ENCODE peak calls at places on chromosomes 3 and 15, in six cellular contexts. One of them, this sample, is unnamed.

GRCh38 chr3:66076861-66077495 is 38.3 kb upstream of the MAGI1 start:
- DNase-seq in stomach: no peak
- DNase-seq in aorta: no peak
- DNase-seq in right cardiac atrium: no peak
- DNase-seq in lung: no peak
- DNase-seq in coronary artery: no peak
- DNase-seq in this sample: no peak

GRCh38 chr3:66703501-66703900 is 202.7 kb upstream of the LRIG1 start:
- DNase-seq in stomach: no peak
- DNase-seq in lung: no peak
- DNase-seq in right cardiac atrium: no peak
- DNase-seq in coronary artery: no peak
- DNase-seq in aorta: no peak
- DNase-seq in this sample: no peak

GRCh38 chr15:52241489-52241888 is 50.3 kb upstream of the GNB5 start:
- DNase-seq in right cardiac atrium: no peak
- DNase-seq in aorta: no peak
- DNase-seq in coronary artery: no peak
- DNase-seq in lung: no peak
- DNase-seq in stomach: no peak
- DNase-seq in this sample: no peak

GRCh38 chr15:46460426-46460825 is 825.6 kb downstream of the SQOR start:
- DNase-seq in lung: no peak
- DNase-seq in aorta: no peak
- DNase-seq in stomach: no peak
- DNase-seq in right cardiac atrium: no peak
- DNase-seq in coronary artery: no peak
- DNase-seq in this sample: no peak

GRCh38 chr3:141241248-141242034 is 9.8 kb downstream of the PXYLP1 start:
- DNase-seq in coronary artery: no peak
- DNase-seq in stomach: no peak
- DNase-seq in right cardiac atrium: peak; percentile 85
- DNase-seq in aorta: peak; percentile 88
- DNase-seq in lung: no peak
- DNase-seq in this sample: no peak

GRCh38 chr3:16124636-16125035 is 49.8 kb upstream of the GALNT15 start:
- DNase-seq in aorta: no peak
- DNase-seq in stomach: no peak
- DNase-seq in lung: no peak
- DNase-seq in coronary artery: no peak
- DNase-seq in right cardiac atrium: no peak
- DNase-seq in this sample: no peak

GRCh38 chr15:78429477-78429876 is 8.5 kb upstream of the IREB2 start:
- DNase-seq in right cardiac atrium: no peak
- DNase-seq in stomach: peak; percentile 73
- DNase-seq in aorta: no peak
- DNase-seq in lung: no peak
- DNase-seq in coronary artery: peak; percentile 14
- DNase-seq in this sample: peak; percentile 10

GRCh38 chr15:80031841-80032240 is 27.6 kb upstream of the ZFAND6 start:
- DNase-seq in aorta: no peak
- DNase-seq in right cardiac atrium: no peak
- DNase-seq in lung: no peak
- DNase-seq in stomach: no peak
- DNase-seq in coronary artery: no peak
- DNase-seq in this sample: no peak

GRCh38 chr3:115487972-115488371 is 135.3 kb upstream of the GAP43 start:
- DNase-seq in right cardiac atrium: no peak
- DNase-seq in aorta: no peak
- DNase-seq in coronary artery: no peak
- DNase-seq in stomach: no peak
- DNase-seq in lung: no peak
- DNase-seq in this sample: no peak

GRCh38 chr3:118977671-118978392 is 56.8 kb downstream of the IGSF11 start:
- DNase-seq in stomach: no peak
- DNase-seq in right cardiac atrium: no peak
- DNase-seq in lung: no peak
- DNase-seq in aorta: no peak
- DNase-seq in coronary artery: no peak
- DNase-seq in this sample: no peak

GRCh38 chr3:45986303-45986982 is 9.2 kb downstream of the FYCO1 start:
- DNase-seq in stomach: peak; percentile 86
- DNase-seq in right cardiac atrium: peak; percentile 64
- DNase-seq in lung: peak; percentile 60
- DNase-seq in coronary artery: peak; percentile 87
- DNase-seq in aorta: no peak
- DNase-seq in this sample: no peak

DNA sequence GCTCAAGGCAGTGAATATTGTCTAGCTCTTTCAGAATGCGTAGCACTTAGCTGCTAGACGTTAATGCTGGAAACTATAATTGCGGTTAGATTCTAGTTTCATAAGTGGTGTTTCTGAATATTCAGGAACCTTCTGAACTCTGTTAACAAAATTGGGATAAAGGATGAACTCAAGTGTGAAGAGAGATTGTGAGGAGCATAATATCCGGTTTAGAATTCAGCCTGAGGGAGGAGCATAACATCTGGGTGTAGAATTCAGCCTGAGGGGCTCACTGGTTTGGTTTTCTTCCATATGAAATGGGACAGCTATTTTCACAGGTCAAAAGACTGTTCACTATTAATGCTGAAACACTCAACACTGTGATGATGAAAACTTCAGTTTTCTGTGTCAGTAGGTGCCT is 68.4 kb upstream of the RPL35A start:
- DNase-seq in coronary artery: no peak
- DNase-seq in right cardiac atrium: no peak
- DNase-seq in stomach: no peak
- DNase-seq in lung: no peak
- DNase-seq in aorta: no peak
- DNase-seq in this sample: no peak
- H3K27ac ChIP-seq in coronary artery: no peak overlapping the region
- H3K27ac ChIP-seq in right cardiac atrium: no peak overlapping the region
- H3K27ac ChIP-seq in stomach: no peak overlapping the region
- H3K27ac ChIP-seq in lung: no peak overlapping the region
- H3K27ac ChIP-seq in aorta: no peak overlapping the region
- H3K27ac ChIP-seq in this sample: no peak overlapping the region

DNA sequence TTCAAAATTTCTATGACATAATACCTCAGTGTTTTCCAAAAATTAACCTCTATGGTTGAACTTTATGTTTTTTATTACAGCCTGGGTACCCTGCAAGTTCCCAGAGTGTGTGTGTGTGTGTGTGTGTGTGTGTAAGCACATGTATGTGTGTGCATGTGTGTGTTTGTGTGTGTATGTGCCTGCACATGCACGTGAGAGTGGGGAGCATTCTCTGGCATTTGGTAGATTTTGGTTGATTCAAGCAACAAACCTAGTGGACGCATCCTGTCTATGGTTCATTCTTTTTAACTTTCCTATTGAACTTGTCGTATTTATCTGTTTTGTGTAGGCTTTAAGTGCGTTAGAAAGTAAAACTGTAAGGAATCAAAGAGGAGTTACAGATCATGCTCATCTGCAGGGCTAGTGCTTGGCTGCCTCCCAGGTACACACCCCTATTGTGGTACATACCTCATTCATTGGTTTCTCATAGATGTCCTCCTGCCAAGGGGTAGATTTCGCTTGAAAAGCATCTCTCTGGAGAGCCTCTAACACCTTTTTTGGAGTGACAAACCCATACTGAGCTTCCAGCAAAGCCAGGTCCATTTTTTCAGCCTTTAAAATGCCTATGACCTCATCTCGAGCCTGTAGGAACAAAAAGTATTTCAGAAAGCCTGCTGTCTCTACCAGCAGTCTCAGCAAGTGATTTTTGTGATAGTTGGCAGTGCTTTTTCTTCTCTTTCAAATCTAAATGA is 111.9 kb downstream of the CMSS1 start:
- DNase-seq in right cardiac atrium: peak; percentile 77
- DNase-seq in stomach: no peak
- DNase-seq in aorta: peak; percentile 83
- DNase-seq in coronary artery: no peak
- DNase-seq in lung: no peak
- DNase-seq in this sample: no peak
- H3K4me3 ChIP-seq in right cardiac atrium: no peak overlapping the region
- H3K4me3 ChIP-seq in stomach: no peak overlapping the region
- H3K4me3 ChIP-seq in aorta: no peak overlapping the region
- H3K4me3 ChIP-seq in coronary artery: peak overlapping the region; percentile 15
- H3K4me3 ChIP-seq in lung: no peak overlapping the region
- H3K4me3 ChIP-seq in this sample: no peak overlapping the region

GRCh38 chr3:64214697-64215018 is 10.6 kb downstream of the PRICKLE2 start:
- DNase-seq in lung: no peak
- DNase-seq in stomach: no peak
- DNase-seq in coronary artery: no peak
- DNase-seq in right cardiac atrium: peak; percentile 68
- DNase-seq in aorta: peak; percentile 78
- DNase-seq in this sample: no peak
- H3K27ac ChIP-seq in lung: peak overlapping the region; percentile 28
- H3K27ac ChIP-seq in stomach: peak overlapping the region; percentile 76
- H3K27ac ChIP-seq in coronary artery: peak overlapping the region; percentile 88
- H3K27ac ChIP-seq in right cardiac atrium: peak overlapping the region; percentile 22
- H3K27ac ChIP-seq in aorta: peak overlapping the region; percentile 32
- H3K27ac ChIP-seq in this sample: peak overlapping the region; percentile 66

GRCh38 chr3:62722344-62722743 is 152.9 kb downstream of the CADPS start:
- DNase-seq in lung: no peak
- DNase-seq in coronary artery: no peak
- DNase-seq in right cardiac atrium: no peak
- DNase-seq in stomach: no peak
- DNase-seq in aorta: no peak
- DNase-seq in this sample: no peak

GRCh38 chr3:62727576-62727975 is 147.6 kb downstream of the CADPS start:
- DNase-seq in right cardiac atrium: no peak
- DNase-seq in lung: no peak
- DNase-seq in coronary artery: no peak
- DNase-seq in aorta: no peak
- DNase-seq in stomach: no peak
- DNase-seq in this sample: no peak

GRCh38 chr3:62723636-62724217 is 151.5 kb downstream of the CADPS start:
- DNase-seq in coronary artery: no peak
- DNase-seq in right cardiac atrium: no peak
- DNase-seq in stomach: no peak
- DNase-seq in lung: no peak
- DNase-seq in aorta: no peak
- DNase-seq in this sample: no peak

GRCh38 chr3:62724503-62724902 is 150.7 kb downstream of the CADPS start:
- DNase-seq in aorta: no peak
- DNase-seq in stomach: no peak
- DNase-seq in coronary artery: no peak
- DNase-seq in lung: no peak
- DNase-seq in right cardiac atrium: no peak
- DNase-seq in this sample: no peak

GRCh38 chr3:62723171-62723570 is 152.0 kb downstream of the CADPS start:
- DNase-seq in lung: no peak
- DNase-seq in aorta: no peak
- DNase-seq in right cardiac atrium: no peak
- DNase-seq in coronary artery: no peak
- DNase-seq in stomach: no peak
- DNase-seq in this sample: no peak
- H3K4me3 ChIP-seq in lung: no peak overlapping the region
- H3K4me3 ChIP-seq in aorta: no peak overlapping the region
- H3K4me3 ChIP-seq in right cardiac atrium: no peak overlapping the region
- H3K4me3 ChIP-seq in coronary artery: no peak overlapping the region
- H3K4me3 ChIP-seq in stomach: no peak overlapping the region
- H3K4me3 ChIP-seq in this sample: no peak overlapping the region

DNA sequence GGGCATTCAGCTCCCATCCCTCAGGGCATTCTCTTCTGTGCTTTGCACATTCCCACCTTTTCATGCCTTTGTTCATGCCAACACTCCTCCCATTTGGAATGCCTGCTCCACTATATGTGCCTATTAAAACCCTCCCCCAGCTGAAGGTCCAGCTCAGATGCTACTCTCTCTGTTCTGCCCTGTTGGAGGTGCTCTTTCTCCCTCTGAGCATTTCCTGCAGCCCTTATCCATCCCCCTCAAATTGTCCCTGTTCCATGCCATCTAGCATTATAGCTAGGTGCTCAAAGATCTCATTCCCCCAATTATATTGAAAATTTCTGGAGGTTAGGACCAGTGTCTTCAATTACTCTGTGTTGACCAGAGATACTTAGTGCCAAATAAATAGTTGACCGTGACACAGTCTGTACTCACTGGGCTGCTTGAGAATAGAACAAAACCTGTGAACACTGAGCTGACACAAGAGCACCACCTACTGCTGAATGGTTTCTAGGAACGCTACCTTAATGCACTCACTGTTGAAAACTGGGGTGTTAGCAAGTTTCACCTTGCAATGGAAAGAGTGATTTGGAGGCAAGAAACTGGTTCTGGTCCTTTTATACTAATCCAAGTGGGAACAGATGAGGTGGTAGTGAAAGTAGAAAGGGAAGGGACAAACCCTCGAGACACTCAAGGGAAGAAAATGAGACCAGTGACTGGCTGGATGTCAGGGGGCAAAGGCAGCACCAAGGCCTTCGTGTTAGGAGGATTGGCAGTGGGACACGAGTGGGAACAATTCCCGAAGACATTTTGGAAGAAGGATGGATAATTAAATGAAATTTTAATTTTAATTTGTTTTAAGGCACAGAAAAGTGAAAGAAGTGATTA is 289.8 kb upstream of the ROPN1 start:
- DNase-seq in stomach: no peak
- DNase-seq in aorta: no peak
- DNase-seq in coronary artery: no peak
- DNase-seq in right cardiac atrium: no peak
- DNase-seq in lung: no peak
- DNase-seq in this sample: no peak
- H3K27ac ChIP-seq in stomach: peak overlapping the region; percentile 33
- H3K27ac ChIP-seq in aorta: peak overlapping the region; percentile 90
- H3K27ac ChIP-seq in coronary artery: peak overlapping the region; percentile 94
- H3K27ac ChIP-seq in right cardiac atrium: no peak overlapping the region
- H3K27ac ChIP-seq in lung: no peak overlapping the region
- H3K27ac ChIP-seq in this sample: no peak overlapping the region

This sample was measured in RWPE2.